ENCODE peak calls at places on chromosomes 13 and 19, in eight cellular contexts. P is trophoblast cell, K is heart right ventricle, D is lower lobe of right lung, B is neural progenitor cell, W is gastrocnemius medialis, C is left ventricle myocardium inferior, N is A673. Y is an unnamed sample. For H3K4me1, the result is how much of the 10 kb centered on the place peaks cover.

GRCh38 chr19:30074741-30075460 is 132.9 kb downstream of the URI1 start:
- DNase-seq in B (no peak), C (no peak), W (no peak), K (no peak), D (no peak), P (no peak), N (no peak), Y (peak)

GRCh38 chr13:49681837-49682236 is 9.4 kb downstream of the EBPL start:
- DNase-seq in P (no peak), D (no peak), W (no peak), N (no peak), K (no peak), C (no peak), B (peak), Y (no peak)

GRCh38 chr19:45103200-45103624 is 10.2 kb downstream of the PPP1R37 start:
- DNase-seq in W (no peak), N (peak), D (peak), P (no peak), B (no peak), K (no peak), C (peak), Y (no peak)

GRCh38 chr13:53242015-53242414 is 213.4 kb downstream of the OLFM4 start:
- DNase-seq in D (no peak), K (no peak), P (no peak), C (no peak), N (no peak), B (peak), W (no peak), Y (no peak)

GRCh38 chr13:45362939-45363338 is 22.0 kb upstream of the TPT1 start:
- DNase-seq in D (no peak), N (no peak), P (no peak), K (no peak), C (no peak), B (peak), W (no peak), Y (no peak)

GRCh38 chr19:42764836-42765235 is 642 bp downstream of the PSG8 start:
- DNase-seq in P (no peak), N (no peak), K (no peak), D (no peak), W (no peak), B (no peak), C (no peak), Y (no peak)

GRCh38 chr19:19627442-19627715 is 641 bp downstream of the LPAR2 start:
- DNase-seq in C (no peak), P (no peak), B (no peak), W (no peak), D (no peak), N (no peak), K (no peak), Y (no peak)

GRCh38 chr13:113922412-113923118 is 51.3 kb downstream of the C13orf46 start:
- DNase-seq in N (no peak), W (peak), B (no peak), C (no peak), P (peak), D (no peak), K (no peak), Y (no peak)

GRCh38 chr19:42184401-42184861 is 33.0 kb downstream of the DEDD2 start:
- DNase-seq in B (peak), C (peak), K (peak), W (peak), N (peak), P (peak), D (peak), Y (peak)

GRCh38 chr13:31774186-31774585 is 34.9 kb downstream of the RXFP2 start:
- DNase-seq in N (no peak), P (no peak), W (no peak), B (no peak), D (no peak), C (no peak), K (no peak), Y (no peak)

GRCh38 chr13:35784286-35784951 is 307.9 kb upstream of the MAB21L1 start:
- DNase-seq in D (no peak), N (no peak), P (no peak), B (no peak), K (no peak), C (no peak), W (no peak), Y (no peak)

GRCh38 chr19:56927294-56927693 is 86.8 kb upstream of the PEG3 start:
- DNase-seq in W (no peak), N (no peak), K (no peak), D (no peak), C (no peak), B (no peak), P (peak), Y (no peak)

GRCh38 chr19:10644351-10645007 is 9.7 kb upstream of the ILF3 start:
- DNase-seq in K (peak), W (peak), B (peak), D (peak), N (peak), P (peak), C (peak), Y (peak)

GRCh38 chr19:30941591-30941990 is 407.6 kb downstream of the TSHZ3 start:
- DNase-seq in D (no peak), B (no peak), N (no peak), P (no peak), K (no peak), W (no peak), C (no peak), Y (no peak)

GRCh38 chr13:104987621-104988020 is 1547.8 kb downstream of the EFNB2 start:
- DNase-seq in K (no peak), W (no peak), B (no peak), D (no peak), N (no peak), P (no peak), C (no peak), Y (no peak)

GRCh38 chr13:101298517-101298916 is 117.8 kb downstream of the NALCN start:
- DNase-seq in K (no peak), P (no peak), C (no peak), W (no peak), D (no peak), B (no peak), N (peak), Y (no peak)

GRCh38 chr19:36008336-36008978 is at the start of gene SYNE4:
- DNase-seq in C (no peak), B (peak), K (no peak), D (peak), N (no peak), P (peak), W (no peak), Y (no peak)

GRCh38 chr13:58994778-58995177 is 1169.0 kb downstream of the DIAPH3 start:
- DNase-seq in K (no peak), C (no peak), B (no peak), W (no peak), P (no peak), N (peak), D (no peak), Y (no peak)

GRCh38 chr13:110444226-110444653 is 117.3 kb downstream of the RAB20 start:
- DNase-seq in W (no peak), B (no peak), K (no peak), D (no peak), P (peak), C (peak), N (no peak), Y (peak)

GRCh38 chr13:61531383-61532065 is 115.9 kb upstream of the PCDH20 start:
- DNase-seq in P (peak), D (no peak), B (no peak), N (no peak), C (no peak), W (no peak), K (no peak), Y (no peak)

GRCh38 chr13:49336655-49337054 is 88.9 kb downstream of the CDADC1 start:
- DNase-seq in B (no peak), D (no peak), N (no peak), C (no peak), W (no peak), K (no peak), P (no peak), Y (no peak)

GRCh38 chr19:23764781-23765180 is 6.1 kb upstream of the ZNF681 start:
- DNase-seq in W (no peak), P (no peak), K (no peak), D (no peak), C (no peak), B (no peak), N (no peak), Y (no peak)

GRCh38 chr19:10724573-10725071 is 6.7 kb downstream of the DNM2 start:
- DNase-seq in C (no peak), B (no peak), N (peak), K (no peak), W (no peak), D (no peak), P (peak), Y (no peak)

GRCh38 chr19:10362259-10362658 is 18.1 kb downstream of the TYK2 start:
- DNase-seq in B (no peak), P (no peak), N (no peak), D (no peak), K (no peak), C (no peak), W (no peak), Y (no peak)

GRCh38 chr13:27661017-27661416 is 39.3 kb downstream of the POLR1D start:
- DNase-seq in C (no peak), N (no peak), D (no peak), W (no peak), K (no peak), P (no peak), B (no peak), Y (no peak)

GRCh38 chr13:32955881-32956594 is 60.2 kb upstream of the KL start:
- DNase-seq in D (no peak), W (no peak), P (no peak), K (no peak), C (no peak), B (no peak), N (peak), Y (no peak)

GRCh38 chr13:113532156-113532806 is 41.8 kb upstream of the DCUN1D2 start:
- DNase-seq in K (peak), P (peak), B (no peak), N (peak), W (no peak), D (peak), C (peak), Y (peak)

GRCh38 chr19:15892012-15892411 is 5.9 kb downstream of the CYP4F2 start:
- DNase-seq in P (no peak), D (no peak), N (no peak), B (no peak), W (no peak), K (no peak), C (no peak), Y (no peak)

GRCh38 chr13:20197361-20197834 is 4.7 kb upstream of the GJB2 start:
- DNase-seq in D (no peak), C (no peak), N (peak), P (peak), B (peak), W (no peak), K (no peak), Y (no peak)

GRCh38 chr19:42366676-42367075 is 23.4 kb downstream of the CNFN start:
- DNase-seq in C (no peak), K (no peak), N (no peak), D (no peak), W (no peak), P (no peak), B (no peak), Y (no peak)

GRCh38 chr13:90395348-90395747 is 952.1 kb upstream of the MIR17HG start:
- DNase-seq in K (no peak), D (no peak), B (no peak), N (no peak), P (no peak), C (no peak), W (no peak), Y (no peak)

GRCh38 chr13:113735194-113735593 is 23.8 kb upstream of the TMEM255B start:
- DNase-seq in K (no peak), B (no peak), P (no peak), D (peak), W (no peak), N (no peak), C (no peak), Y (no peak)

GRCh38 chr13:35621989-35622388 is 145.5 kb upstream of the MAB21L1 start:
- DNase-seq in D (no peak), W (no peak), C (no peak), P (no peak), K (no peak), B (no peak), N (no peak), Y (no peak)

GRCh38 chr13:34640179-34640929 is 301.7 kb upstream of the NBEA start:
- DNase-seq in B (peak), P (no peak), K (no peak), W (no peak), D (no peak), N (no peak), C (no peak), Y (no peak)

DNA sequence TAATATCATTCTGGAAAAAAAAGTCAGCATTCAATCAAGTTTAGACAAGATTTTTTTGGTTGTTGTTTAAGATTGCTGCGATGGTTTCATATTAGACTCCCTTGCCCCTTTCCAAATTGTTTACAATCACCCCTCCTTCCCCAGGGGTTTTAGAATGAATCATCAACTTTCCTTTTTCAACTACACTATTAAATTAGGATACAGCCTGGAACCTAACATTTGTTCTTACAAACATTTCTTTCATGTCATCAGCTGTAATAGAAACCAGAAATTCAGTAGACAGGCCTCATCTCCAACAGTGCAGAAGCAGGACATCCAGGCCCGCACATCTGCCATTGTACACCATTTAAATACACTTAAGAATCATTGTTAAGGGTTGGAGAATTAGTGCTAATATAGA is 44.4 kb upstream of the WDFY2 start:
- DNase-seq in C (no peak), P (no peak), N (peak), D (no peak), B (no peak), W (no peak), K (no peak), Y (no peak)
- H3K4me3 ChIP-seq in C (no peak), P (no peak), N (no peak), D (no peak), B (no peak), W (no peak), K (no peak), Y (no peak)

DNA sequence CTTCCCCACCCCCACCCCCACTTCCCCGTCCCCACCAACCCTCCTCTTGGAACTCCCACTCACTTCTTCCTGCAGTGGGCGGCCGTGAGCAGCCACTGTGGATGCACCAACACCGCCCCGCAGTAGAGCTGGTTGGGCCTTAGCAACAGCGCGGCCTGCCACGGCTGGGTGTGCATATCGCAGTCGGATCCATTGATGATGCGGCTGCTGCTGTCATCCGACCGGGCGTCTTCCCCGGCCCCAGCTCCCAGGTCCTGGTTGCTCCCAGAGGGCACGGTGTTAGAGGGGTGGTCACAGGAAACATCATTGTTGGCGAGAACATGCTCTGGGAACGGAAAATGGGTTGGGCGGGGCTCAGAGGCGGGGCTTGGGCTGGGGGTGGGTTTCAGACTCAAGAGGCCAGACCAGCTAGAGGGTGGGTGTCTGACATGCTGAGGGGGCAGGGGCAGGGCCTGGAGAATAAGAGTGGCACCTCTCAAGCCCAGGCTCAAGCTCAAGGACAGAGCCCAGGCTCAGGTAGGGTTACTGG is 3.0 kb downstream of the KLK5 start:
- DNase-seq in C (no peak), K (no peak), N (no peak), D (no peak), W (no peak), B (no peak), P (no peak), Y (no peak)
- H3K4me1 ChIP-seq in C (under half), K (under half), N (under half), D (under half), W (under half), B (under half), P (under half), Y (under half)

GRCh38 chr13:106561551-106562170 is 6.3 kb downstream of the ARGLU1 start:
- DNase-seq in N (no peak), B (peak), C (no peak), W (no peak), P (no peak), K (no peak), D (no peak), Y (no peak)
- H3K4me3 ChIP-seq in N (no peak), B (peak), C (peak), W (no peak), P (no peak), K (peak), D (peak), Y (peak)

DNA sequence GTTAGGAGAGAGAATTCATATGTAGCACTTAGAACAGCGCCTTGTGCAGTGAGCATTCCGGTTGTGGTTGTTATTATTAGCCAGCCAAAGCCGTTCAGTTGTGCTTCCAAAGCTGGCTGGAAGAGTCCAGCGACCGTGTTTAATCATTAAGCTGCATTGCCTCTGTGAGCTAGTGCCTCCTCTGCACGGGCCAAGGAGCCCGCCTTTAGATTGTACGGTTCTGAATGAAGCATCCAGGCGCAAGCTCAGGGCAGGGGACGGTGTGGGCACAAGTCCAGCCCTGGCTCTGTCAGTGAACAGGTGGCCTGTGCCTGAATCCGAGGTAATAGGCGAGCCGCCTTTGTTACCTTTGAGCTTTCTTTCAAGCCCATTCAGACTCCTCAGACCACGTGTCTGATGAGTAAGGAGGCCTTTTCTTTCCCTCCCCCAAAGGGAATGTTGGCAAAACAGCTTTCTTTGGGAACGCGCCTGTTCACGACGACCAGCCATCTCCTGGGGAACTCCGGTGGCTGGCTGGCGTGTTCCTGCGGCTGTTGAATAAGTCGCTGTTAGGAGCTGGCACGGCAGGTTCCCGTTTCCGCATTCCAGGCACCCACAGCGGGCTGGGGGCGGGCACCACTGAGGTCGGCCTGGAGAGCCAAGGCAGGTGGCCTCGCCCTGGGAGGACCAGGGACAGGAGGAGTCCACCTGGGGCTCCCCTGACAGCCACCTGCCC is 25.1 kb downstream of the SIPA1L3 start:
- DNase-seq in D (peak), N (no peak), K (peak), C (peak), P (peak), W (peak), B (peak), Y (peak)
- H3K4me1 ChIP-seq in D (under half), N (under half), K (under half), C (under half), P (under half), W (under half), B (half or more), Y (under half)

GRCh38 chr19:39397360-39398296 is 6.5 kb downstream of the MED29 start:
- DNase-seq in P (peak), K (peak), N (peak), C (peak), W (peak), B (peak), D (peak), Y (peak)

GRCh38 chr19:39401549-39402416 is 4.9 kb upstream of the ZFP36 start:
- DNase-seq in B (peak), W (peak), C (no peak), K (peak), D (peak), P (peak), N (no peak), Y (peak)

GRCh38 chr19:39399684-39400465 is 6.8 kb upstream of the ZFP36 start:
- DNase-seq in D (no peak), P (peak), W (no peak), B (no peak), C (no peak), N (no peak), K (no peak), Y (no peak)

GRCh38 chr19:39400997-39401548 is 5.6 kb upstream of the ZFP36 start:
- DNase-seq in P (no peak), N (no peak), W (no peak), B (no peak), C (no peak), D (no peak), K (no peak), Y (no peak)

DNA sequence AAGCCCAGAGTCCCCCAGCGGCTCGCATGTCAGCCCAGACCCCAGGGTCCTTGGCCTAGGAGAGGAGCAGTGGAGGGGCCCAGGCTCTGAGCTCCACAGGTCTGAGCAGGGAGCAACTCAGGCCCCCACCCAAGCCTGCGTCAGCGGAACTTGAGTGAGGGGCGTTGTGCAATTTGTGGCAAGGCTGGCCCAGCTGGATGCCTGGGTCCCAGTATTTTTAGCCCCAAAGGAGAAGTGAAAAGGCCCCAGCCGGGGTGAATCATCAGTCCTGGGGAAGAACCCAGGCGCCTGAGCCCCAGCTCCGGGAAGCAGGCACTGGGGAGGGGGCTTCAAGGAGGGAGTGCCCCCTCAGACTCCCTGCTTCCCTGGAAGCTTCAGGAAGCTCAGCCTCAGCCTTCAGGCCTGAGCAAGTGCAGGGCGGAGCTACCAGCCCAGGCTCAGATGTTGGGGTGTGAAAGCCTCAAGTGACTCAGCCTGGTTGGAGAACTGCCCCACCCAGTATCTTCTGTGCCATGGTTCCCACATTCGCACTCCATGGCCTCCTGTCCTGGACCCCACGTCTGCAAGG is 7.2 kb downstream of the MED29 start:
- DNase-seq in W (peak), N (no peak), C (peak), B (no peak), P (peak), D (peak), K (peak), Y (peak)
- H3K4me3 ChIP-seq in W (no peak), N (no peak), C (peak), B (no peak), P (no peak), D (peak), K (no peak), Y (no peak)

GRCh38 chr19:952680-953500 is 27.1 kb downstream of the ARID3A start:
- DNase-seq in D (no peak), B (no peak), W (no peak), N (no peak), P (peak), C (no peak), K (no peak), Y (no peak)
- H3K4me1 ChIP-seq in D (under half), B (under half), W (under half), N (under half), P (half or more), C (under half), K (under half), Y (under half)

GRCh38 chr13:73195091-73195490 is 136.3 kb downstream of the KLF5 start:
- DNase-seq in C (no peak), W (no peak), B (no peak), P (no peak), D (no peak), N (no peak), K (no peak), Y (no peak)
- H3K4me3 ChIP-seq in C (no peak), W (no peak), B (no peak), P (no peak), D (no peak), N (no peak), K (no peak), Y (no peak)

GRCh38 chr13:63189712-63190111 is 1774.1 kb upstream of the PCDH20 start:
- DNase-seq in N (no peak), B (no peak), P (no peak), D (no peak), K (no peak), W (no peak), C (no peak), Y (no peak)
- H3K4me1 ChIP-seq in N (under half), B (under half), P (under half), D (under half), K (under half), W (under half), C (under half), Y (under half)

GRCh38 chr19:33700408-33700757 is 78.6 kb downstream of the CHST8 start:
- DNase-seq in P (no peak), K (no peak), B (no peak), C (no peak), W (no peak), N (no peak), D (no peak), Y (no peak)
- H3K4me3 ChIP-seq in P (no peak), K (no peak), B (no peak), C (no peak), W (no peak), N (no peak), D (no peak), Y (no peak)

Y was measured in ascending aorta.